ENCODE peak calls at places on chromosomes 13 and 19, in nine cellular contexts. One of them, this sample, is unnamed.

GRCh38 chr13:33251131-33251629 is 34.4 kb downstream of the STARD13 start:
- DNase-seq in IMR-90: peak; percentile 99
- DNase-seq in lower leg skin: no peak
- DNase-seq in astrocyte: peak; percentile 99
- DNase-seq in sigmoid colon: peak; percentile 72
- DNase-seq in bronchial epithelial cell: peak; percentile 90
- DNase-seq in CD4-positive, alpha-beta T cell: no peak
- DNase-seq in WTC11: no peak
- DNase-seq in RWPE2: peak; percentile 67
- DNase-seq in this sample: peak; percentile 47

GRCh38 chr13:20616059-20616797 is 49.3 kb downstream of the IFT88 start:
- DNase-seq in IMR-90: peak; percentile 98
- DNase-seq in lower leg skin: no peak
- DNase-seq in astrocyte: peak; percentile 93
- DNase-seq in sigmoid colon: no peak
- DNase-seq in bronchial epithelial cell: peak; percentile 95
- DNase-seq in CD4-positive, alpha-beta T cell: no peak
- DNase-seq in WTC11: no peak
- DNase-seq in RWPE2: no peak
- DNase-seq in this sample: no peak

GRCh38 chr13:42883771-42884170 is 102.4 kb downstream of the FAM216B start:
- DNase-seq in IMR-90: peak; percentile 33
- DNase-seq in lower leg skin: no peak
- DNase-seq in astrocyte: peak; percentile 14
- DNase-seq in sigmoid colon: no peak
- DNase-seq in bronchial epithelial cell: peak; percentile 33
- DNase-seq in CD4-positive, alpha-beta T cell: no peak
- DNase-seq in WTC11: no peak
- DNase-seq in RWPE2: no peak
- DNase-seq in this sample: no peak

GRCh38 chr13:51303063-51303552 is 36.4 kb upstream of the SERPINE3 start:
- DNase-seq in IMR-90: no peak
- DNase-seq in lower leg skin: no peak
- DNase-seq in astrocyte: no peak
- DNase-seq in sigmoid colon: no peak
- DNase-seq in bronchial epithelial cell: no peak
- DNase-seq in CD4-positive, alpha-beta T cell: no peak
- DNase-seq in WTC11: peak; percentile 58
- DNase-seq in RWPE2: no peak
- DNase-seq in this sample: no peak

GRCh38 chr19:30694156-30694555 is 322.0 kb downstream of the ZNF536 start:
- DNase-seq in IMR-90: no peak
- DNase-seq in lower leg skin: no peak
- DNase-seq in astrocyte: no peak
- DNase-seq in sigmoid colon: peak; percentile 47
- DNase-seq in bronchial epithelial cell: no peak
- DNase-seq in CD4-positive, alpha-beta T cell: no peak
- DNase-seq in WTC11: no peak
- DNase-seq in RWPE2: no peak
- DNase-seq in this sample: no peak

GRCh38 chr13:29482504-29482903 is 113.0 kb downstream of the SLC7A1 start:
- DNase-seq in IMR-90: no peak
- DNase-seq in lower leg skin: no peak
- DNase-seq in astrocyte: no peak
- DNase-seq in sigmoid colon: no peak
- DNase-seq in bronchial epithelial cell: no peak
- DNase-seq in CD4-positive, alpha-beta T cell: no peak
- DNase-seq in WTC11: no peak
- DNase-seq in RWPE2: no peak
- DNase-seq in this sample: no peak

GRCh38 chr13:112958127-112958989 is 10.7 kb upstream of the MCF2L start:
- DNase-seq in IMR-90: no peak
- DNase-seq in lower leg skin: no peak
- DNase-seq in astrocyte: no peak
- DNase-seq in sigmoid colon: peak; percentile 62
- DNase-seq in bronchial epithelial cell: no peak
- DNase-seq in CD4-positive, alpha-beta T cell: no peak
- DNase-seq in WTC11: no peak
- DNase-seq in RWPE2: peak; percentile 28
- DNase-seq in this sample: no peak

GRCh38 chr13:29939158-29939557 is 88.7 kb upstream of the UBL3 start:
- DNase-seq in IMR-90: no peak
- DNase-seq in lower leg skin: no peak
- DNase-seq in astrocyte: no peak
- DNase-seq in sigmoid colon: no peak
- DNase-seq in bronchial epithelial cell: no peak
- DNase-seq in CD4-positive, alpha-beta T cell: no peak
- DNase-seq in WTC11: no peak
- DNase-seq in RWPE2: no peak
- DNase-seq in this sample: no peak

GRCh38 chr19:48102870-48103751 is 7.5 kb downstream of the PLA2G4C start:
- DNase-seq in IMR-90: peak; percentile 49
- DNase-seq in lower leg skin: no peak
- DNase-seq in astrocyte: peak; percentile 59
- DNase-seq in sigmoid colon: no peak
- DNase-seq in bronchial epithelial cell: peak; percentile 54
- DNase-seq in CD4-positive, alpha-beta T cell: peak; percentile 11
- DNase-seq in WTC11: peak; percentile 69
- DNase-seq in RWPE2: no peak
- DNase-seq in this sample: peak; percentile 69

GRCh38 chr19:40192758-40193586 is 1.7 kb downstream of the MAP3K10 start:
- DNase-seq in IMR-90: no peak
- DNase-seq in lower leg skin: no peak
- DNase-seq in astrocyte: no peak
- DNase-seq in sigmoid colon: no peak
- DNase-seq in bronchial epithelial cell: no peak
- DNase-seq in CD4-positive, alpha-beta T cell: no peak
- DNase-seq in WTC11: no peak
- DNase-seq in RWPE2: no peak
- DNase-seq in this sample: no peak

GRCh38 chr19:40193587-40193849 is 2.3 kb downstream of the MAP3K10 start:
- DNase-seq in IMR-90: peak; percentile 29
- DNase-seq in lower leg skin: no peak
- DNase-seq in astrocyte: peak; percentile 38
- DNase-seq in sigmoid colon: no peak
- DNase-seq in bronchial epithelial cell: no peak
- DNase-seq in CD4-positive, alpha-beta T cell: no peak
- DNase-seq in WTC11: no peak
- DNase-seq in RWPE2: no peak
- DNase-seq in this sample: no peak

GRCh38 chr19:40190891-40191835 is at the start of gene MAP3K10:
- DNase-seq in IMR-90: peak; percentile 51
- DNase-seq in lower leg skin: peak; percentile 34
- DNase-seq in astrocyte: peak; percentile 51
- DNase-seq in sigmoid colon: peak; percentile 87
- DNase-seq in bronchial epithelial cell: peak; percentile 8
- DNase-seq in CD4-positive, alpha-beta T cell: peak; percentile 37
- DNase-seq in WTC11: peak; percentile 68
- DNase-seq in RWPE2: no peak
- DNase-seq in this sample: peak; percentile 93

GRCh38 chr19:40191836-40192646 is 815 bp downstream of the MAP3K10 start:
- DNase-seq in IMR-90: peak; percentile 19
- DNase-seq in lower leg skin: no peak
- DNase-seq in astrocyte: no peak
- DNase-seq in sigmoid colon: peak; percentile 70
- DNase-seq in bronchial epithelial cell: no peak
- DNase-seq in CD4-positive, alpha-beta T cell: no peak
- DNase-seq in WTC11: peak; percentile 81
- DNase-seq in RWPE2: no peak
- DNase-seq in this sample: peak; percentile 70
- TF ChIP-seq CTCF in IMR-90: peak; percentile 7
- TF ChIP-seq CTCF in lower leg skin: no peak
- TF ChIP-seq CTCF in astrocyte: no peak
- TF ChIP-seq CTCF in sigmoid colon: no peak
- TF ChIP-seq CTCF in bronchial epithelial cell: no peak
- TF ChIP-seq CTCF in CD4-positive, alpha-beta T cell: no peak
- TF ChIP-seq CTCF in WTC11: no peak
- TF ChIP-seq CTCF in RWPE2: no peak
- TF ChIP-seq CTCF in this sample: peak; percentile 40

GRCh38 chr13:37985281-37985680 is 115.7 kb upstream of the TRPC4 start:
- DNase-seq in IMR-90: no peak
- DNase-seq in lower leg skin: no peak
- DNase-seq in astrocyte: no peak
- DNase-seq in sigmoid colon: no peak
- DNase-seq in bronchial epithelial cell: no peak
- DNase-seq in CD4-positive, alpha-beta T cell: no peak
- DNase-seq in WTC11: no peak
- DNase-seq in RWPE2: no peak
- DNase-seq in this sample: no peak

GRCh38 chr13:37981932-37982331 is 112.4 kb upstream of the TRPC4 start:
- DNase-seq in IMR-90: no peak
- DNase-seq in lower leg skin: no peak
- DNase-seq in astrocyte: no peak
- DNase-seq in sigmoid colon: no peak
- DNase-seq in bronchial epithelial cell: no peak
- DNase-seq in CD4-positive, alpha-beta T cell: no peak
- DNase-seq in WTC11: no peak
- DNase-seq in RWPE2: no peak
- DNase-seq in this sample: no peak

GRCh38 chr13:37978680-37979079 is 109.1 kb upstream of the TRPC4 start:
- DNase-seq in IMR-90: no peak
- DNase-seq in lower leg skin: no peak
- DNase-seq in astrocyte: no peak
- DNase-seq in sigmoid colon: no peak
- DNase-seq in bronchial epithelial cell: no peak
- DNase-seq in CD4-positive, alpha-beta T cell: no peak
- DNase-seq in WTC11: no peak
- DNase-seq in RWPE2: no peak
- DNase-seq in this sample: no peak

GRCh38 chr13:37984357-37984756 is 114.8 kb upstream of the TRPC4 start:
- DNase-seq in IMR-90: no peak
- DNase-seq in lower leg skin: no peak
- DNase-seq in astrocyte: no peak
- DNase-seq in sigmoid colon: no peak
- DNase-seq in bronchial epithelial cell: no peak
- DNase-seq in CD4-positive, alpha-beta T cell: no peak
- DNase-seq in WTC11: peak; percentile 36
- DNase-seq in RWPE2: no peak
- DNase-seq in this sample: no peak
- TF ChIP-seq CTCF in IMR-90: no peak
- TF ChIP-seq CTCF in lower leg skin: no peak
- TF ChIP-seq CTCF in astrocyte: no peak
- TF ChIP-seq CTCF in sigmoid colon: no peak
- TF ChIP-seq CTCF in bronchial epithelial cell: peak; percentile 8
- TF ChIP-seq CTCF in CD4-positive, alpha-beta T cell: no peak
- TF ChIP-seq CTCF in WTC11: peak; percentile 19
- TF ChIP-seq CTCF in RWPE2: no peak
- TF ChIP-seq CTCF in this sample: peak; percentile 21

GRCh38 chr19:36113895-36114762 is 546 bp downstream of the POLR2I start:
- DNase-seq in IMR-90: peak; percentile 30
- DNase-seq in lower leg skin: peak; percentile 38
- DNase-seq in astrocyte: peak; percentile 23
- DNase-seq in sigmoid colon: no peak
- DNase-seq in bronchial epithelial cell: peak; percentile 22
- DNase-seq in CD4-positive, alpha-beta T cell: peak; percentile 9
- DNase-seq in WTC11: peak; percentile 51
- DNase-seq in RWPE2: no peak
- DNase-seq in this sample: no peak
- TF ChIP-seq CTCF in IMR-90: peak; percentile 24
- TF ChIP-seq CTCF in lower leg skin: no peak
- TF ChIP-seq CTCF in astrocyte: no peak
- TF ChIP-seq CTCF in sigmoid colon: no peak
- TF ChIP-seq CTCF in bronchial epithelial cell: peak; percentile 39
- TF ChIP-seq CTCF in CD4-positive, alpha-beta T cell: no peak
- TF ChIP-seq CTCF in WTC11: no peak
- TF ChIP-seq CTCF in RWPE2: peak; percentile 17
- TF ChIP-seq CTCF in this sample: peak; percentile 34

DNA sequence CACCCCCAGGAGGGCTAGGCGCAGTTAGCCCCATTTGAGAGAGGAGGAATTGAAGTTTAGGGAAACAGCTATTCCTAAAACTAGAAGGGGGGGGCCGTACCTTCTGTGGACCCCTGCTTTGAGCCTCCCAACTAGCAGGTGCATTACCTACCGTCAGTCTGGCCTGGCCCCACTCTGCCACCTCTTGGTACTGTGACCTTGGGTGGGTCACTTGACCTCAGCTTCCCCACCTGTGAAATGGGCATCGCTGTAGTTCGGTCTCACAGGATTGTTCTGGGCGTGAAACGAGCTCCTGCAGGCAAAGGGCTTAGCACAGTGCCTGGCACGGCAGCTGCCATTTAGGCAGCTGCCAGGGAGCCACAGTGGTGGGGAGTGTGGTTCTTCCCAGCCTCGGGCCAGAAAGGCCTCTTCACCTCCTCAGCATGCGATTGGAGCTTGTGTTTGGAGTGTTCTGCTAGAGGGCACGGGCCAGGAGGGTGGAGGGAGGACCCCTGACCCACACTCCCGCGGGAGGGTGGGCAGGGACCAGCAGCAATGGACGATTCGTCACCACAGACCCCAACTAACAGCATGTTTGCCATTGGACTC is 32.0 kb downstream of the CAPN12 start:
- DNase-seq in IMR-90: no peak
- DNase-seq in lower leg skin: no peak
- DNase-seq in astrocyte: no peak
- DNase-seq in sigmoid colon: no peak
- DNase-seq in bronchial epithelial cell: no peak
- DNase-seq in CD4-positive, alpha-beta T cell: no peak
- DNase-seq in WTC11: no peak
- DNase-seq in RWPE2: no peak
- DNase-seq in this sample: no peak
- TF ChIP-seq CTCF in IMR-90: no peak
- TF ChIP-seq CTCF in lower leg skin: no peak
- TF ChIP-seq CTCF in astrocyte: no peak
- TF ChIP-seq CTCF in sigmoid colon: no peak
- TF ChIP-seq CTCF in bronchial epithelial cell: no peak
- TF ChIP-seq CTCF in CD4-positive, alpha-beta T cell: no peak
- TF ChIP-seq CTCF in WTC11: no peak
- TF ChIP-seq CTCF in RWPE2: no peak
- TF ChIP-seq CTCF in this sample: no peak

GRCh38 chr13:54953786-54954185 is 1925.2 kb downstream of the OLFM4 start:
- DNase-seq in IMR-90: no peak
- DNase-seq in lower leg skin: no peak
- DNase-seq in astrocyte: no peak
- DNase-seq in sigmoid colon: no peak
- DNase-seq in bronchial epithelial cell: peak; percentile 70
- DNase-seq in CD4-positive, alpha-beta T cell: no peak
- DNase-seq in WTC11: no peak
- DNase-seq in RWPE2: no peak
- DNase-seq in this sample: no peak

GRCh38 chr13:54945978-54946377 is 1917.4 kb downstream of the OLFM4 start:
- DNase-seq in IMR-90: no peak
- DNase-seq in lower leg skin: no peak
- DNase-seq in astrocyte: no peak
- DNase-seq in sigmoid colon: no peak
- DNase-seq in bronchial epithelial cell: no peak
- DNase-seq in CD4-positive, alpha-beta T cell: no peak
- DNase-seq in WTC11: no peak
- DNase-seq in RWPE2: no peak
- DNase-seq in this sample: no peak

GRCh38 chr13:54949735-54950134 is 1921.1 kb downstream of the OLFM4 start:
- DNase-seq in IMR-90: no peak
- DNase-seq in lower leg skin: no peak
- DNase-seq in astrocyte: no peak
- DNase-seq in sigmoid colon: no peak
- DNase-seq in bronchial epithelial cell: peak; percentile 3
- DNase-seq in CD4-positive, alpha-beta T cell: no peak
- DNase-seq in WTC11: no peak
- DNase-seq in RWPE2: no peak
- DNase-seq in this sample: no peak

GRCh38 chr13:54950546-54950945 is 1921.9 kb downstream of the OLFM4 start:
- DNase-seq in IMR-90: no peak
- DNase-seq in lower leg skin: no peak
- DNase-seq in astrocyte: no peak
- DNase-seq in sigmoid colon: no peak
- DNase-seq in bronchial epithelial cell: no peak
- DNase-seq in CD4-positive, alpha-beta T cell: no peak
- DNase-seq in WTC11: no peak
- DNase-seq in RWPE2: no peak
- DNase-seq in this sample: no peak
- TF ChIP-seq CTCF in IMR-90: no peak
- TF ChIP-seq CTCF in lower leg skin: no peak
- TF ChIP-seq CTCF in astrocyte: no peak
- TF ChIP-seq CTCF in sigmoid colon: no peak
- TF ChIP-seq CTCF in bronchial epithelial cell: no peak
- TF ChIP-seq CTCF in CD4-positive, alpha-beta T cell: no peak
- TF ChIP-seq CTCF in WTC11: no peak
- TF ChIP-seq CTCF in RWPE2: no peak
- TF ChIP-seq CTCF in this sample: no peak

This sample was measured in GM13977.